ENCODE peak calls at places on chromosomes 4 and X, in four cellular contexts. One of them, this sample, is unnamed.

GRCh38 chrX:31199051-31199769 is 127.4 kb upstream of the FTHL17 start:
- DNase-seq in HepG2: no peak
- DNase-seq in GM12878: no peak
- DNase-seq in K562: no peak
- DNase-seq in this sample: no peak

GRCh38 chr4:60683357-60683756 is 516.8 kb upstream of the ADGRL3 start:
- DNase-seq in HepG2: no peak
- DNase-seq in GM12878: no peak
- DNase-seq in K562: no peak
- DNase-seq in this sample: no peak

GRCh38 chr4:1754336-1754735 is 33.0 kb downstream of the TACC3 start:
- DNase-seq in HepG2: no peak
- DNase-seq in GM12878: no peak
- DNase-seq in K562: no peak
- DNase-seq in this sample: no peak

GRCh38 chr4:6355052-6355451 is 85.4 kb downstream of the WFS1 start:
- DNase-seq in HepG2: no peak
- DNase-seq in GM12878: no peak
- DNase-seq in K562: peak
- DNase-seq in this sample: no peak

GRCh38 chrX:129726307-129727111 is 12.3 kb upstream of the XPNPEP2 start:
- DNase-seq in HepG2: peak
- DNase-seq in GM12878: no peak
- DNase-seq in K562: peak
- DNase-seq in this sample: peak

GRCh38 chr4:178309890-178310289 is 867.7 kb upstream of the AGA start:
- DNase-seq in HepG2: no peak
- DNase-seq in GM12878: no peak
- DNase-seq in K562: no peak
- DNase-seq in this sample: no peak

GRCh38 chr4:74370912-74371311 is 6.0 kb downstream of the EREG start:
- DNase-seq in HepG2: peak
- DNase-seq in GM12878: no peak
- DNase-seq in K562: peak
- DNase-seq in this sample: peak

GRCh38 chr4:52552778-52553177 is 106.3 kb downstream of the USP46 start:
- DNase-seq in HepG2: no peak
- DNase-seq in GM12878: no peak
- DNase-seq in K562: peak
- DNase-seq in this sample: peak

GRCh38 chr4:143248827-143249226 is 64.1 kb downstream of the USP38 start:
- DNase-seq in HepG2: no peak
- DNase-seq in GM12878: no peak
- DNase-seq in K562: peak
- DNase-seq in this sample: no peak

GRCh38 chrX:24054182-24055042 is at the start of gene EIF2S3:
- DNase-seq in HepG2: peak
- DNase-seq in GM12878: peak
- DNase-seq in K562: peak
- DNase-seq in this sample: peak

GRCh38 chr4:80309301-80310004 is 26.1 kb upstream of the CFAP299 start:
- DNase-seq in HepG2: no peak
- DNase-seq in GM12878: no peak
- DNase-seq in K562: no peak
- DNase-seq in this sample: no peak

GRCh38 chr4:130359537-130359936 is 1263.6 kb downstream of the C4orf33 start:
- DNase-seq in HepG2: peak
- DNase-seq in GM12878: no peak
- DNase-seq in K562: no peak
- DNase-seq in this sample: no peak

GRCh38 chr4:184383497-184384055 is 90.8 kb downstream of the IRF2 start:
- DNase-seq in HepG2: peak
- DNase-seq in GM12878: no peak
- DNase-seq in K562: no peak
- DNase-seq in this sample: no peak

GRCh38 chrX:40176256-40176978 is 78.7 kb upstream of the BCOR start:
- DNase-seq in HepG2: peak
- DNase-seq in GM12878: no peak
- DNase-seq in K562: peak
- DNase-seq in this sample: no peak

GRCh38 chrX:17046478-17047097 is 100.1 kb downstream of the REPS2 start:
- DNase-seq in HepG2: peak
- DNase-seq in GM12878: peak
- DNase-seq in K562: peak
- DNase-seq in this sample: peak

GRCh38 chr4:53592686-53593641 is 1.7 kb upstream of the LNX1 start:
- DNase-seq in HepG2: no peak
- DNase-seq in GM12878: no peak
- DNase-seq in K562: peak
- DNase-seq in this sample: no peak

GRCh38 chr4:113684534-113685091 is 76.9 kb downstream of the CAMK2D start:
- DNase-seq in HepG2: peak
- DNase-seq in GM12878: no peak
- DNase-seq in K562: no peak
- DNase-seq in this sample: peak

GRCh38 chrX:115960440-115961084 is 210.0 kb upstream of the AGTR2 start:
- DNase-seq in HepG2: no peak
- DNase-seq in GM12878: no peak
- DNase-seq in K562: no peak
- DNase-seq in this sample: no peak

GRCh38 chr4:123060039-123060770 is 137.8 kb upstream of the NUDT6 start:
- DNase-seq in HepG2: no peak
- DNase-seq in GM12878: no peak
- DNase-seq in K562: no peak
- DNase-seq in this sample: no peak

GRCh38 chr4:164383187-164384181 is 370.4 kb upstream of the SMIM31 start:
- DNase-seq in HepG2: no peak
- DNase-seq in GM12878: no peak
- DNase-seq in K562: no peak
- DNase-seq in this sample: no peak

DNA sequence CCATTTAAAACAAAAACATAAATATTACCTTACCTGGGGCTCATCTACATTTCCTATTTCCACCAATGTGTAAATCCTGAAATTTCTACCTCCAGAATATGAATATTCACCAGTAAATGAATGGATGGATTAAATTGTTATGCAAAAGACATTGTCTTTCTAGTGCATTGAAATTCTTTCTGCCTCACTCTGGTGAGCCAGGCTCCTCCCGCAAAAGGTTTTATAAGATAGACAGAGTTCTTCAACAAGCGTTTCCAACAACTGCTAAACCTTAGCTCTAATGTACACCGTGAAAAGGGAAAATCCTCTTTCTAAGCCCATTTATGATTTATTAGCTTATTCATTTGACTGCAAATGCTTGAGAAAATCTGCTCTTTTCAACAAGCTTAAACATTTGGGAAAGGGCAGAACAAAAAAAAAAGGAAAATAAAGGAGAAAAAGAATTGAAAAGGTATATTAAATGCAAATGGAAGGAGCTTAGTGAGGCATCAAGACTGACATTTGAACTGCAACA is 72.0 kb downstream of the LDB2 start:
- DNase-seq in HepG2: no peak
- DNase-seq in GM12878: no peak
- DNase-seq in K562: no peak
- DNase-seq in this sample: no peak
- TF ChIP-seq FOXK2 in HepG2: no peak
- TF ChIP-seq FOXK2 in GM12878: no peak
- TF ChIP-seq FOXK2 in K562: no peak
- TF ChIP-seq FOXK2 in this sample: no peak

GRCh38 chr4:112167790-112168189 is 22.5 kb downstream of the FAM241A start:
- DNase-seq in HepG2: no peak
- DNase-seq in GM12878: no peak
- DNase-seq in K562: no peak
- DNase-seq in this sample: no peak
- TF ChIP-seq FOXK2 in HepG2: no peak
- TF ChIP-seq FOXK2 in GM12878: no peak
- TF ChIP-seq FOXK2 in K562: no peak
- TF ChIP-seq FOXK2 in this sample: no peak

GRCh38 chr4:71415491-71415890 is 76.7 kb downstream of the SLC4A4 start:
- DNase-seq in HepG2: no peak
- DNase-seq in GM12878: no peak
- DNase-seq in K562: no peak
- DNase-seq in this sample: no peak
- TF ChIP-seq FOXK2 in HepG2: no peak
- TF ChIP-seq FOXK2 in GM12878: no peak
- TF ChIP-seq FOXK2 in K562: no peak
- TF ChIP-seq FOXK2 in this sample: no peak

DNA sequence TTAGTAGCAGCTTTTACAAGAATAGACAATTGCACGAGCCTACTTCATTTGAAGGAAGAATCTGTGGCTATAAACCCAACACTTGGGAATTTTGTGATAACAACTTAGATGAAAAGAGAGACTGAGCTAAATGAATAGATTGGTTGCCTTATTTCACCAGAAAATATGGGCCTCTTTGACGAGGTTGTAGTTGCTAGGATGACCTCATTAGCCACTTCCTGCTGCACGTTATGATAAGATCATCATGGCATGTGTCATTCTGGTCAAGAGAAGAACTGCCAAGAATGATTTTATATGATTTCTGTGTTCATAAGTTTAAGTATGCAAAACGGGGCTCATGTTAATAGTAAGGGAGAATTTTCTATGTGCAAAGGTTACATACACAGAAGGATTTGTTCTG is 321.9 kb upstream of the GIMD1 start:
- DNase-seq in HepG2: no peak
- DNase-seq in GM12878: no peak
- DNase-seq in K562: no peak
- DNase-seq in this sample: no peak
- TF ChIP-seq FOXK2 in HepG2: no peak
- TF ChIP-seq FOXK2 in GM12878: no peak
- TF ChIP-seq FOXK2 in K562: no peak
- TF ChIP-seq FOXK2 in this sample: no peak

GRCh38 chrX:19670854-19671620 is 155.7 kb upstream of the MAP3K15 start:
- DNase-seq in HepG2: peak
- DNase-seq in GM12878: no peak
- DNase-seq in K562: no peak
- DNase-seq in this sample: peak
- TF ChIP-seq FOXK2 in HepG2: no peak
- TF ChIP-seq FOXK2 in GM12878: no peak
- TF ChIP-seq FOXK2 in K562: no peak
- TF ChIP-seq FOXK2 in this sample: no peak

GRCh38 chr4:12679217-12679616 is 804.9 kb downstream of the RAB28 start:
- DNase-seq in HepG2: peak
- DNase-seq in GM12878: no peak
- DNase-seq in K562: no peak
- DNase-seq in this sample: peak
- TF ChIP-seq FOXK2 in HepG2: no peak
- TF ChIP-seq FOXK2 in GM12878: no peak
- TF ChIP-seq FOXK2 in K562: no peak
- TF ChIP-seq FOXK2 in this sample: no peak

GRCh38 chr4:17957689-17958088 is 63.9 kb downstream of the LCORL start:
- DNase-seq in HepG2: no peak
- DNase-seq in GM12878: no peak
- DNase-seq in K562: no peak
- DNase-seq in this sample: no peak

GRCh38 chr4:17962171-17962570 is 59.4 kb downstream of the LCORL start:
- DNase-seq in HepG2: no peak
- DNase-seq in GM12878: no peak
- DNase-seq in K562: no peak
- DNase-seq in this sample: no peak

GRCh38 chr4:17956245-17956644 is 65.3 kb downstream of the LCORL start:
- DNase-seq in HepG2: no peak
- DNase-seq in GM12878: no peak
- DNase-seq in K562: no peak
- DNase-seq in this sample: no peak

GRCh38 chr4:17961249-17961648 is 60.3 kb downstream of the LCORL start:
- DNase-seq in HepG2: no peak
- DNase-seq in GM12878: no peak
- DNase-seq in K562: no peak
- DNase-seq in this sample: no peak

GRCh38 chr4:17958185-17958584 is 63.4 kb downstream of the LCORL start:
- DNase-seq in HepG2: no peak
- DNase-seq in GM12878: no peak
- DNase-seq in K562: no peak
- DNase-seq in this sample: no peak
- TF ChIP-seq FOXK2 in HepG2: no peak
- TF ChIP-seq FOXK2 in GM12878: no peak
- TF ChIP-seq FOXK2 in K562: no peak
- TF ChIP-seq FOXK2 in this sample: no peak

DNA sequence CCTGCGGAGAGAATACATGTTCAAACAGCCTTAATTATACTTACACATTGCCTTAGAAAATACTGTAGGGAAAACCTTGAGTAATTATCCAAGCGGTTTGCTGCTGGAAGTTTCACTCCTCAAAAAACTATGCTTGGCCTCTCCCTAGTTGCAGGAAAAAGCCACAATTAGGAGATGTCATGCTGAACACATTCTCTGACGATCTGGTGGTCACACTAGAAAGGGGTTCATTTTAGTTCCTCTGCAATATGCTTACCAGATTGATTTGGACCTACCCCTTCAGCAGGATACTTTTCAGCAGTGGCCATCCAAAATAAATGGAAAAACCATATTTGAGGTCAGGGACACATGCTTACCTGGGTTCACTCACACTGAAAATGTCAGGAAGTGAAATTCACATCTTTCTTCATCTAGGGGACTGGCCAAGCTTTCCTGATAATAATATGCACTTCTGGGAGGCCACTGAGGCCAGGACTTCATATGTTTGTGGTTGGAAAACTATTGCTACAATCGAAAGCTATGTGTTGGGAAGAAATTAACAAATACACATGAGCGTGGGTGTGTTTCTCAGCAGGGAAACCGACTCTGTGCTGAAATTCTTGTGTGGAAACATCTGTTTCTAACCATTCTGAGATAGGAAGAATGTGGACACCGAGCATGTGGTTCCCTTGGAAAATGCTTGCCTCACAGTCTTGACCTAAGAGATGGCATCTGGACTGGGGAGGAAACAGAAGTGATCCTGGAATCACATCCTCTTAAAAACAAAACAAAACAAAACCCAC is 68.8 kb downstream of the ATXN3L start:
- DNase-seq in HepG2: no peak
- DNase-seq in GM12878: no peak
- DNase-seq in K562: no peak
- DNase-seq in this sample: no peak
- TF ChIP-seq FOXK2 in HepG2: no peak
- TF ChIP-seq FOXK2 in GM12878: no peak
- TF ChIP-seq FOXK2 in K562: no peak
- TF ChIP-seq FOXK2 in this sample: no peak

This sample was measured in HEK293T.